ENCODE peak calls at places on chromosome 10, in nine cellular contexts. G is GM19239, A is upper lobe of right lung, T is WERI-Rb-1, I is PC-3, M is HepG2, N is NCI-H1417, E is small intestine, Y is Right ventricle myocardium superior. L is an unnamed sample.

GRCh38 chr10:124018886-124019525 is 74.4 kb downstream of the CHST15 start:
- DNase-seq in G (no peak), A (no peak), T (no peak), I (no peak), M (no peak), N (no peak), E (no peak), Y (peak), L (no peak)

GRCh38 chr10:8665322-8665721 is 610.8 kb downstream of the GATA3 start:
- DNase-seq in G (no peak), A (no peak), T (no peak), I (no peak), M (no peak), N (no peak), E (no peak), Y (no peak), L (no peak)

GRCh38 chr10:71981024-71981867 is 17.1 kb downstream of the CHST3 start:
- DNase-seq in G (no peak), A (no peak), T (no peak), I (no peak), M (peak), N (no peak), E (no peak), Y (no peak), L (no peak)

GRCh38 chr10:99461230-99461629 is 30.8 kb upstream of the GOT1 start:
- DNase-seq in G (no peak), A (no peak), T (no peak), I (peak), M (no peak), N (no peak), E (no peak), Y (no peak), L (no peak)

GRCh38 chr10:69239816-69240434 is 19.8 kb downstream of the HKDC1 start:
- DNase-seq in G (no peak), A (no peak), T (no peak), I (peak), M (no peak), N (no peak), E (no peak), Y (no peak), L (no peak)

GRCh38 chr10:44874176-44874575 is 37.0 kb upstream of the TMEM72 start:
- DNase-seq in G (no peak), A (no peak), T (no peak), I (no peak), M (no peak), N (no peak), E (no peak), Y (no peak), L (no peak)

GRCh38 chr10:557792-558328 is 131.6 kb downstream of the DIP2C start:
- DNase-seq in G (no peak), A (no peak), T (no peak), I (no peak), M (no peak), N (no peak), E (no peak), Y (no peak), L (peak)

GRCh38 chr10:102504179-102504975 is 605 bp downstream of the SUFU start:
- DNase-seq in G (no peak), A (peak), T (peak), I (no peak), M (no peak), N (peak), E (peak), Y (peak), L (peak)

GRCh38 chr10:42574336-42574735 is 64.0 kb downstream of the ZNF33B start:
- DNase-seq in G (no peak), A (no peak), T (no peak), I (no peak), M (no peak), N (no peak), E (no peak), Y (no peak), L (no peak)

GRCh38 chr10:80442879-80443278 is 11.2 kb upstream of the TSPAN14 start:
- DNase-seq in G (no peak), A (no peak), T (peak), I (no peak), M (no peak), N (no peak), E (no peak), Y (no peak), L (peak)

GRCh38 chr10:15038416-15038815 is 5.3 kb upstream of the OLAH start:
- DNase-seq in G (no peak), A (no peak), T (no peak), I (no peak), M (no peak), N (no peak), E (no peak), Y (no peak), L (no peak)

GRCh38 chr10:113958631-113959382 is 84.9 kb upstream of the ADRB1 start:
- DNase-seq in G (no peak), A (no peak), T (no peak), I (peak), M (peak), N (peak), E (peak), Y (no peak), L (no peak)

GRCh38 chr10:118332247-118332646 is 9.9 kb downstream of the FAM204A start:
- DNase-seq in G (peak), A (no peak), T (no peak), I (no peak), M (no peak), N (peak), E (peak), Y (no peak), L (no peak)

GRCh38 chr10:93999401-93999851 is 5.7 kb downstream of the PLCE1 start:
- DNase-seq in G (no peak), A (no peak), T (no peak), I (no peak), M (no peak), N (no peak), E (no peak), Y (peak), L (no peak)

GRCh38 chr10:17805921-17806577 is 3.1 kb upstream of the MRC1 start:
- DNase-seq in G (no peak), A (no peak), T (peak), I (peak), M (no peak), N (no peak), E (peak), Y (no peak), L (no peak)